ENCODE peak calls at places on chromosomes 13 and 19, in four cellular contexts. M, J, T and F are unnamed samples.

GRCh38 chr19:44626067-44626624 is 12.8 kb downstream of the IGSF23 start:
- DNase-seq in J (no peak), M (no peak), T (no peak), F (no peak)

GRCh38 chr19:12891553-12892021 is 627 bp downstream of the GCDH start:
- DNase-seq in M (no peak), J (no peak), T (no peak), F (no peak)

GRCh38 chr19:33535176-33535575 is 13.6 kb upstream of the PEPD start:
- DNase-seq in T (no peak), M (no peak), J (no peak), F (no peak)

GRCh38 chr13:92270990-92271389 is 872.6 kb downstream of the GPC5 start:
- DNase-seq in T (no peak), M (no peak), J (no peak), F (no peak)

GRCh38 chr13:73714522-73714921 is 419.7 kb downstream of the KLF12 start:
- DNase-seq in M (no peak), J (no peak), T (no peak), F (no peak)

GRCh38 chr13:49443327-49443688 is 556 bp downstream of the CAB39L start:
- DNase-seq in J (no peak), T (no peak), M (no peak), F (no peak)

GRCh38 chr13:50650936-50651638 is 192.4 kb downstream of the DLEU7 start:
- DNase-seq in M (no peak), T (no peak), J (no peak), F (no peak)

GRCh38 chr13:50131998-50132936 is 117.0 kb downstream of the KCNRG start:
- DNase-seq in M (no peak), T (no peak), J (no peak), F (no peak)

GRCh38 chr13:50617134-50617721 is 226.3 kb downstream of the DLEU7 start:
- DNase-seq in T (no peak), J (no peak), M (no peak), F (no peak)

GRCh38 chr13:38849316-38849715 is 141.3 kb downstream of the STOML3 start:
- DNase-seq in M (no peak), T (no peak), J (no peak), F (no peak)

GRCh38 chr13:28719656-28720055 is 886 bp upstream of the SLC46A3 start:
- DNase-seq in T (no peak), J (no peak), M (no peak), F (no peak)

GRCh38 chr19:6788896-6789295 is 16.4 kb downstream of the VAV1 start:
- DNase-seq in T (no peak), J (no peak), M (no peak), F (no peak)

GRCh38 chr19:14110650-14111049 is 6.9 kb downstream of the PRKACA start:
- DNase-seq in J (no peak), M (no peak), T (no peak), F (no peak)

GRCh38 chr19:4401482-4402170 is 814 bp upstream of the CHAF1A start:
- DNase-seq in J (no peak), M (no peak), T (no peak), F (no peak)

GRCh38 chr19:4403005-4403761 is 743 bp downstream of the CHAF1A start:
- DNase-seq in M (no peak), J (no peak), T (no peak), F (no peak)

GRCh38 chr19:4396949-4397783 is 3.2 kb downstream of the SH3GL1 start:
- DNase-seq in M (no peak), J (no peak), T (no peak), F (no peak)

GRCh38 chr19:4402171-4403004 is at the start of gene CHAF1A:
- DNase-seq in M (peak; percentile 98), T (peak; percentile 100), J (peak; percentile 99), F (peak; percentile 98)

GRCh38 chr19:4399871-4400768 is at the start of gene SH3GL1:
- DNase-seq in M (peak; percentile 85), T (peak; percentile 96), J (peak; percentile 91), F (peak; percentile 94)
- H3K4me1 ChIP-seq in M (peaks cover 34% of the 10 kb centered on the region), T (peaks cover 32% of the 10 kb centered on the region), J (no peaks in the 10 kb centered on the region), F (peaks cover 44% of the 10 kb centered on the region)

GRCh38 chr19:38665219-38665931 is 17.9 kb downstream of the ACTN4 start:
- DNase-seq in M (no peak), T (no peak), J (no peak), F (no peak)
- H3K4me1 ChIP-seq in M (peaks cover 88% of the 10 kb centered on the region), T (peaks cover 72% of the 10 kb centered on the region), J (peaks cover 5% of the 10 kb centered on the region), F (peaks cover 78% of the 10 kb centered on the region)

GRCh38 chr19:35264281-35265125 is 4.3 kb upstream of the USF2 start:
- DNase-seq in T (peak; percentile 10), J (no peak), M (no peak), F (no peak)

GRCh38 chr19:35261356-35262100 is 7.2 kb upstream of the USF2 start:
- DNase-seq in J (no peak), M (no peak), T (no peak), F (no peak)

GRCh38 chr19:35260694-35261304 is 8.0 kb upstream of the USF2 start:
- DNase-seq in J (no peak), T (peak; percentile 13), M (no peak), F (no peak)

GRCh38 chr19:35265126-35265995 is 3.4 kb upstream of the USF2 start:
- DNase-seq in T (peak; percentile 16), M (no peak), J (no peak), F (no peak)

GRCh38 chr19:35262101-35262761 is 6.5 kb upstream of the USF2 start:
- DNase-seq in T (no peak), J (no peak), M (no peak), F (no peak)
- H3K4me1 ChIP-seq in T (peaks cover 38% of the 10 kb centered on the region), J (no peaks in the 10 kb centered on the region), M (peaks cover 15% of the 10 kb centered on the region), F (peaks cover 21% of the 10 kb centered on the region)

DNA sequence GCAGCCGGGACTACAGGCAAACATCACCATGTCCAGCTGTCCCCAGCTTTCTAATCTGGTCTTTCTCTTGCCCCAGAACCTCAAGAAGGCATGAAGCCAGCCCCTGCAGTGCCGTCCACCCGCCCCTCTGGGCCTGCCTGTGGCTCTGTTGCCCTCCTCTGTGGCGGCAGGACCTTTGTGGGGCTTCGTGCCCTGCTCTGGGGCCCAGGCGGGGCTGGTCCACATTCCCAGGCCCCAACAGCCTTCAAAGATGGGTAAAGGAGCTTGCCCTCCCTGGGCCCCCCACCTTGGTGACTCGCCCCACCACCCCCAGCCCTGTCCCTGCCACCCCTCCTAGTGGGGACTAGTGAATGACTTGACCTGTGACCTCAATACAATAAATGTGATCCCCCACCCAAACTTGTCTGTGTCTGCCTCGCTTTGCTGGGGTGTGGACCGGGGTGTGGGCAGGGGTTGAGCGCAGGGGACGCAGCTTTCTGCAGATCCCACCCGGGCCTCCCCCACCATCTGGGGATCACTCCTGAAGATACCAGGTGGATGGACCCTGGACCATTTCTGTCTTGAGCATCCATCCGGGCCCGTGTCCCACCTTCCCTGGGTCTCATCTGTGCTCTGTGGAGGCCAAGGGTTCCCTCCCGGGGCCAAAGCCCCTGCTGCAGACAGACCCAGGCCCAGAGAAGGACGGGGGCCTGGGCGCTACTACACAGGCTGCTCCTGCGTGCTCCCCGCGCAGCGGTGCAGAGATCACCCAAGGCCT is 15.3 kb downstream of the PRKCSH start:
- DNase-seq in T (no peak), M (no peak), J (no peak), F (no peak)
- H3K4me1 ChIP-seq in T (no peaks in the 10 kb centered on the region), M (no peaks in the 10 kb centered on the region), J (no peaks in the 10 kb centered on the region), F (no peaks in the 10 kb centered on the region)

GRCh38 chr13:27130223-27131015 is 41.2 kb downstream of the USP12 start:
- DNase-seq in T (no peak), M (no peak), J (no peak), F (no peak)
- H3K4me1 ChIP-seq in T (peaks cover 15% of the 10 kb centered on the region), M (peaks cover 27% of the 10 kb centered on the region), J (no peaks in the 10 kb centered on the region), F (peaks cover 36% of the 10 kb centered on the region)

DNA sequence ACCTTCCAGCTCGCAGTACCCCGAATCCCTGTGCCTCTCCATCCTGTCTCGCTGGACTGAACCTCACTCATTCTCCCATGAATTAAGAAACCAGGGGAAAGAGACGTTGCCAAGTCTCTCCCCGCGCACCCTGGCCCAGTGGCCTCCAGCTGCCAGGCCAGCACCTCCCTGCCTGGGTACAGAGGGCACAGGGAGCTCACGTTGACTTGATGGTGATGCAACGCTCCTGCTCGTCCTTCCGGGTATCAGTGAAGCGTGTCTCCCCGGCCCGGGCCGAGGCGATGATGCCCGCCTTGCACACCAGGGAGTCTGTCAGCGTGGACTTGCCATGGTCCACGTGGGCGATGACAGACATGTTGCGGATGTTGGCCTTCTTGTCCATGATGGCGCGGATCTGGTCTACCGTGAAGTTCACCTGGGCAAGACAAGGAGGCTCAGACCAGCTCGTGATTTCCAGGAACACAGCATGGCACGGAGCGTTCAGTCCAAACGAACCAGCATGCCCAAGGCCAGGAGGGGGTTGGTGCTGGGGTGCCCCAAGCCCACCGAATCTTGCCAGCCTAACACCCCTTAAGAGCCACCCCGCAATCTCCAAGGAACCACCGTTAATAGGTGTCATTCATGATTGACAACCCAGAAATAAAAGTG is 1.2 kb downstream of the EEF2 start:
- DNase-seq in J (no peak), M (no peak), T (no peak), F (no peak)
- H3K4me1 ChIP-seq in J (peaks cover 23% of the 10 kb centered on the region), M (peaks cover 32% of the 10 kb centered on the region), T (peaks cover 35% of the 10 kb centered on the region), F (peaks cover 52% of the 10 kb centered on the region)

GRCh38 chr19:15641901-15642491 is 1.3 kb downstream of the CYP4F3 start:
- DNase-seq in J (no peak), T (no peak), M (no peak), F (no peak)

GRCh38 chr19:15644066-15644741 is 3.5 kb downstream of the CYP4F3 start:
- DNase-seq in M (no peak), T (no peak), J (no peak), F (no peak)

GRCh38 chr19:15642807-15643206 is 2.1 kb downstream of the CYP4F3 start:
- DNase-seq in T (no peak), M (no peak), J (no peak), F (no peak)

GRCh38 chr19:15644816-15645215 is 4.1 kb downstream of the CYP4F3 start:
- DNase-seq in J (no peak), T (no peak), M (no peak), F (no peak)

DNA sequence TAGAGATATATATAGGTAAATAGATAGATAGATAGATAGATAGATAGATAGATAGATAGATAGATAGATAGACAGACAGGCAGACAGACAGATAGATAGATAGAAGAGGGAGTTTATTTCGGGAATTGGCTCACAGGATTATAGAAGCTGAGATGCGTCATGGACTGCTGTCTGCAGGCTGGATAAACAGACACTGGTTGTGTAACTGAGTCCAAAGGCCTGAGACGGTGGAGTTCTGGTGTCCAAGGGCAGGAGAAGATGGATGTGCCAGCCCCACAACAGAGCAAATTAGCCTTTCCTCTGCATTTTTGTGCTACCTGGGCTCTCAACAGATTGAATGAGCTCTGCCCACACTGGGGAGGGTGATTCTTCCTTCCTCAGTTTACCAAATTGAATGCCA is 2.7 kb downstream of the CYP4F3 start:
- DNase-seq in M (no peak), T (no peak), J (no peak), F (no peak)
- H3K4me1 ChIP-seq in M (no peaks in the 10 kb centered on the region), T (peaks cover 6% of the 10 kb centered on the region), J (no peaks in the 10 kb centered on the region), F (no peaks in the 10 kb centered on the region)